ENCODE peak calls at places on chromosomes 7 and 10, in four cellular contexts. J is SK-N-SH, Q is K562, E is GM12878. S is an unnamed sample.

GRCh38 chr7:155560196-155560595 is 13.8 kb upstream of the CNPY1 start:
- DNase-seq in J (no peak), Q (no peak), E (no peak), S (no peak)

GRCh38 chr7:85851571-85852193 is 664.8 kb upstream of the SEMA3D start:
- DNase-seq in J (peak; percentile 31), Q (peak; percentile 12), E (no peak), S (peak; percentile 16)

GRCh38 chr7:86926732-86927131 is 132.7 kb downstream of the ELAPOR2 start:
- DNase-seq in J (peak; percentile 53), Q (peak; percentile 73), E (no peak), S (peak; percentile 28)

GRCh38 chr7:105389090-105389650 is 449 bp upstream of the SRPK2 start:
- DNase-seq in J (no peak), Q (peak; percentile 79), E (no peak), S (peak; percentile 55)

GRCh38 chr7:19009241-19009935 is 108.0 kb downstream of the TWIST1 start:
- DNase-seq in J (no peak), Q (no peak), E (no peak), S (no peak)

GRCh38 chr10:121598261-121599249 is at the start of gene FGFR2:
- DNase-seq in J (peak; percentile 98), Q (peak; percentile 68), E (no peak), S (peak; percentile 46)

GRCh38 chr10:48247680-48248079 is 26.8 kb downstream of the FRMPD2 start:
- DNase-seq in J (no peak), Q (no peak), E (no peak), S (no peak)

GRCh38 chr7:39758234-39758970 is 135.0 kb downstream of the RALA start:
- DNase-seq in J (no peak), Q (no peak), E (no peak), S (no peak)

GRCh38 chr10:110556993-110557601 is 10.4 kb upstream of the SMC3 start:
- DNase-seq in J (peak; percentile 41), Q (peak; percentile 75), E (no peak), S (peak; percentile 24)

GRCh38 chr7:152459724-152460251 is 24.0 kb upstream of the KMT2C start:
- DNase-seq in J (peak; percentile 50), Q (peak; percentile 47), E (no peak), S (no peak)

GRCh38 chr10:133473270-133473669 is 19.5 kb downstream of the SCART1 start:
- DNase-seq in J (no peak), Q (no peak), E (no peak), S (no peak)

GRCh38 chr10:86688398-86688921 is 20.1 kb downstream of the LDB3 start:
- DNase-seq in J (peak; percentile 82), Q (peak; percentile 71), E (no peak), S (peak; percentile 48)

GRCh38 chr7:91310829-91311460 is 46.7 kb downstream of the FZD1 start:
- DNase-seq in J (no peak), Q (no peak), E (no peak), S (no peak)

GRCh38 chr7:120995659-120996058 is 7.1 kb downstream of the CPED1 start:
- DNase-seq in J (no peak), Q (no peak), E (no peak), S (no peak)

GRCh38 chr10:17147884-17148494 is 18.4 kb upstream of the CUBN start:
- DNase-seq in J (no peak), Q (peak; percentile 29), E (no peak), S (peak; percentile 38)

GRCh38 chr7:6290345-6290744 is 17.9 kb upstream of the CYTH3 start:
- DNase-seq in J (no peak), Q (peak; percentile 40), E (no peak), S (no peak)

GRCh38 chr7:87220734-87221215 is 1.2 kb upstream of the TMEM243 start:
- DNase-seq in J (peak; percentile 42), Q (peak; percentile 47), E (no peak), S (no peak)

GRCh38 chr7:42351313-42351935 is 114.4 kb upstream of the GLI3 start:
- DNase-seq in J (no peak), Q (no peak), E (no peak), S (no peak)

GRCh38 chr10:14519785-14520184 is 189.1 kb upstream of the FRMD4A start:
- DNase-seq in J (no peak), Q (no peak), E (no peak), S (no peak)

GRCh38 chr7:155190608-155191536 is 106.8 kb upstream of the INSIG1 start:
- DNase-seq in J (peak; percentile 94), Q (peak; percentile 72), E (no peak), S (no peak)

GRCh38 chr7:87058739-87059524 is 522 bp downstream of the ELAPOR2 start:
- DNase-seq in J (peak; percentile 68), Q (peak; percentile 48), E (no peak), S (no peak)

GRCh38 chr10:113492181-113492580 is 60.7 kb upstream of the HABP2 start:
- DNase-seq in J (no peak), Q (no peak), E (no peak), S (no peak)

GRCh38 chr10:132120200-132120599 is 54.5 kb downstream of the JAKMIP3 start:
- DNase-seq in J (peak; percentile 64), Q (no peak), E (no peak), S (no peak)

GRCh38 chr10:99852481-99853213 is 70.2 kb downstream of the ABCC2 start:
- DNase-seq in J (no peak), Q (no peak), E (no peak), S (no peak)

GRCh38 chr10:99854860-99855259 is 72.4 kb downstream of the ABCC2 start:
- DNase-seq in J (peak; percentile 50), Q (peak; percentile 24), E (no peak), S (peak; percentile 41)

GRCh38 chr10:99858849-99859248 is 76.4 kb downstream of the ABCC2 start:
- DNase-seq in J (no peak), Q (no peak), E (no peak), S (no peak)

GRCh38 chr10:99853655-99854054 is 71.2 kb downstream of the ABCC2 start:
- DNase-seq in J (no peak), Q (no peak), E (no peak), S (no peak)

DNA sequence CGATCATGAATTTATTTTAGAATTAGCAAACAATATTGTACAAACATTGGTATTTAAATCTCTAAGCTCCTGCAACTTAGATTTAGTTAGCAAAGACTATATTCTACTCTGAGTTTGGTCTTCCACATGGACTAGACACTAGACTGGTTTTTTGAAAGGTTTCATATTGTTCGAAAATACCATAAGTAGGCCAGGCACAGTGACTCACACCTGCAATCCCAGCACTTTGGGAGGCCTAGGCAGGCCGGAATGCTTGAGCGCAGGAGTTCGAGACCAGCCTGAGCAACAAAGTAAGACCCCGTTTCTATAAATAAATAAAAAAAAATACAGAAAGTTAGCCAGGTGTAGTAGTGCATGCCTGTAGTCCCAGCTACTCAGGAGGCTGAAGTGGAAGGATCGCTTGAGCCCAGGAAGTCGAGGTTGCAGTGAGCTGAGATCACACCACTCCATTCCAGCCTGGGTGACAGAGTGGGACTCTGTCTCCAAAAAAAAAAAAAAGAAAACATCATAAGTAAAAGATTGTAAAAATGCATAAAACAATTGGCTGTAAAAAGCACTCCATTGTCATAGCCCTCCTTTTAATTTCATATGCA is 73.1 kb downstream of the ABCC2 start:
- DNase-seq in J (no peak), Q (no peak), E (no peak), S (no peak)
- TF ChIP-seq NFIC in J (no peak), Q (no peak), E (no peak), S (no peak)

GRCh38 chr7:94510582-94511456 is 1.2 kb downstream of the CASD1 start:
- DNase-seq in J (peak; percentile 27), Q (no peak), E (no peak), S (peak; percentile 31)
- TF ChIP-seq NFIC in J (peak; percentile 2), Q (no peak), E (no peak), S (no peak)

GRCh38 chr10:5631936-5632335 is 34.5 kb downstream of the ASB13 start:
- DNase-seq in J (no peak), Q (no peak), E (no peak), S (no peak)

GRCh38 chr10:5628366-5628765 is 38.0 kb downstream of the ASB13 start:
- DNase-seq in J (no peak), Q (no peak), E (no peak), S (no peak)

GRCh38 chr10:5628798-5629788 is 37.3 kb downstream of the ASB13 start:
- DNase-seq in J (no peak), Q (no peak), E (no peak), S (no peak)

GRCh38 chr10:5627486-5628044 is 38.8 kb downstream of the ASB13 start:
- DNase-seq in J (no peak), Q (no peak), E (no peak), S (peak; percentile 70)

DNA sequence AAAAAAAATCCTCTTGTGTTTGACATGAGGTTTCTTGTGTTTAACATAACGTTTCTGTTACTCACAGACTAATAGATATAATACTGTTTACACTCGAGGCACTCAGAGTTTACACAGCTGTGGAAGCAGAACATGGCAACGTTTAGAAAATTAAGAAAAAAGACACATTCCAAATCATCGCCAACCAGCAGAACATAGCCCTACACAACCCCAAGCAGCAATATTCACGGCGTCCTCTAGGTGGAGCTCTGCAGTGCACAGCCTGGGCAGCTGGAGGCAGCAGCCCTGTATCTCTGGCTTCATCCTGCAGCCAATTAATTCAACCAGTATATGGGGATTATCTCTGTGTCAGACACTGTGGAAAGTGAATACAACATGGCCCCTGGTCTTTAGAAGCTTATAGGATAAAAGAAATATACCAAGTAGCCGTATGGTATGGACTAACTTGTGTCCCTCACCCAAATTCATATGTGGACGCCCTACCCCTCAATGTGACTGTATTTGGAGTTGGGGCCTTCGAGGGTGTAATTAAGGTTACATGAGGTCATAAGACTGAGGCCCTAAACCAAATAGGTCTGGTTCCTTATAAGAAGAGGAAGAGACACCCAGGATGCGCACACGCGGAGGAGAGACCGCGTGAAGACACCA is 36.5 kb downstream of the ASB13 start:
- DNase-seq in J (peak; percentile 84), Q (peak; percentile 86), E (peak; percentile 25), S (peak; percentile 61)
- TF ChIP-seq NFIC in J (no peak), Q (no peak), E (no peak), S (no peak)

GRCh38 chr10:29687411-29688160 is 52.8 kb upstream of the SVIL start:
- DNase-seq in J (no peak), Q (no peak), E (no peak), S (no peak)

GRCh38 chr10:29691564-29692064 is 56.8 kb upstream of the SVIL start:
- DNase-seq in J (peak; percentile 69), Q (no peak), E (no peak), S (no peak)

GRCh38 chr10:29685506-29685905 is 50.7 kb upstream of the SVIL start:
- DNase-seq in J (no peak), Q (no peak), E (no peak), S (no peak)

GRCh38 chr10:29689001-29689400 is 54.2 kb upstream of the SVIL start:
- DNase-seq in J (no peak), Q (no peak), E (no peak), S (peak; percentile 21)

DNA sequence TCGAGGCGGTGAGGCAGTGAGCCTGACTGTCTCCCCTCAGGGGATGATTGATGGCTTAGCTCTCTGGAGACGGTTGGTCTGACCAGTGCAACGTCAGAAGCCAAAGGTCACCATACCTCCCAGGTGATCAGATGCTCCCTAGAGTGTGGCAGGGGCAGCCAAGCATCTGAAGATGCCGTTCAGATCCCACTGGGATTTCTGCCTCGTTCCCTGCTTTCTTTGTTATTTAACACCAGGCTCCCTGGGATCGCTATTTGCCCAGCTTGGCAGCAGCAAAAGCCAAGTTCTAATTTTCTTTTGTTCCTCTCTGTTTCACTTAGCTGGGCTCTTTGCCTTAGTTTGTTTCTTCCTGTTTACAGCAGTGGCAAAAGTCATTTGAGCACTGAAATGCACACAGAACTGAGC is 53.5 kb upstream of the SVIL start:
- DNase-seq in J (peak; percentile 47), Q (no peak), E (no peak), S (no peak)
- TF ChIP-seq NFIC in J (no peak), Q (no peak), E (no peak), S (no peak)

S was measured in HepG2.